ENCODE peak calls at places on chromosome 22, in five cellular contexts. J, Y, H, F and G are unnamed samples.

GRCh38 chr22:20508815-20509271 is 1.4 kb downstream of the MED15 start:
- DNase-seq in J (no peak), Y (no peak), H (peak), F (no peak), G (no peak)

GRCh38 chr22:49303061-49303735 is 524.5 kb downstream of the BRD1 start:
- DNase-seq in J (no peak), Y (no peak), H (no peak), F (no peak), G (no peak)

GRCh38 chr22:39956932-39957664 is 3.1 kb upstream of the TMA7B start:
- DNase-seq in J (no peak), Y (no peak), H (no peak), F (no peak), G (no peak)

GRCh38 chr22:27212617-27213177 is 555.3 kb downstream of the MIAT start:
- DNase-seq in J (no peak), Y (peak), H (peak), F (peak), G (peak)

GRCh38 chr22:32206774-32207758 is 2.2 kb upstream of the RFPL2 start:
- DNase-seq in J (no peak), Y (peak), H (peak), F (no peak), G (peak)

GRCh38 chr22:20459862-20460261 is 22.2 kb upstream of the SCARF2 start:
- DNase-seq in J (no peak), Y (no peak), H (no peak), F (no peak), G (no peak)

GRCh38 chr22:47757741-47758140 is 995.3 kb downstream of the TBC1D22A start:
- DNase-seq in J (no peak), Y (no peak), H (no peak), F (no peak), G (no peak)

GRCh38 chr22:24819941-24820461 is 14.0 kb downstream of the SGSM1 start:
- DNase-seq in J (no peak), Y (no peak), H (no peak), F (peak), G (peak)

GRCh38 chr22:39433476-39434242 is 23.2 kb upstream of the MGAT3 start:
- DNase-seq in J (no peak), Y (no peak), H (no peak), F (no peak), G (no peak)

GRCh38 chr22:46598737-46599424 is 21.3 kb upstream of the GRAMD4 start:
- DNase-seq in J (no peak), Y (no peak), H (peak), F (no peak), G (no peak)

GRCh38 chr22:39530692-39531331 is 1.7 kb downstream of the RPS19BP1 start:
- DNase-seq in J (no peak), Y (peak), H (peak), F (no peak), G (no peak)

GRCh38 chr22:22753526-22754267 is 109.3 kb downstream of the GGTLC2 start:
- DNase-seq in J (peak), Y (peak), H (peak), F (no peak), G (peak)

GRCh38 chr22:23898006-23898974 is 4.1 kb downstream of the MIF start:
- DNase-seq in J (no peak), Y (no peak), H (no peak), F (no peak), G (no peak)

GRCh38 chr22:21624880-21625791 is 4.7 kb downstream of the YDJC start:
- DNase-seq in J (no peak), Y (no peak), H (no peak), F (no peak), G (no peak)

GRCh38 chr22:25453058-25453457 is 111.4 kb upstream of the GRK3 start:
- DNase-seq in J (no peak), Y (no peak), H (no peak), F (no peak), G (no peak)

GRCh38 chr22:39625554-39626537 is 55.3 kb downstream of the CACNA1I start:
- DNase-seq in J (no peak), Y (no peak), H (no peak), F (no peak), G (no peak)

GRCh38 chr22:28479912-28480311 is 199.7 kb downstream of the TTC28 start:
- DNase-seq in J (no peak), Y (no peak), H (no peak), F (no peak), G (no peak)

GRCh38 chr22:26259510-26259909 is 90.2 kb downstream of the SEZ6L start:
- DNase-seq in J (peak), Y (peak), H (peak), F (no peak), G (peak)

GRCh38 chr22:31707519-31707918 is 42.4 kb downstream of the PRR14L start:
- DNase-seq in J (no peak), Y (no peak), H (no peak), F (no peak), G (no peak)

GRCh38 chr22:23704062-23704461 is 13.2 kb downstream of the RGL4 start:
- DNase-seq in J (no peak), Y (no peak), H (no peak), F (no peak), G (no peak)

GRCh38 chr22:20206709-20207215 is 55.9 kb upstream of the CCDC188 start:
- DNase-seq in J (no peak), Y (no peak), H (peak), F (no peak), G (peak)

GRCh38 chr22:50302041-50302541 is 5.4 kb downstream of the PLXNB2 start:
- DNase-seq in J (no peak), Y (no peak), H (no peak), F (no peak), G (no peak)

GRCh38 chr22:34283844-34284243 is 363.6 kb upstream of the LARGE1 start:
- DNase-seq in J (no peak), Y (no peak), H (no peak), F (no peak), G (no peak)

GRCh38 chr22:38652858-38653257 is 3.3 kb downstream of the FAM227A start:
- DNase-seq in J (no peak), Y (no peak), H (no peak), F (no peak), G (no peak)

GRCh38 chr22:50299724-50300619 is 7.5 kb downstream of the PLXNB2 start:
- DNase-seq in J (peak), Y (no peak), H (no peak), F (no peak), G (no peak)

GRCh38 chr22:50062509-50063135 is 4.5 kb upstream of the TTLL8 start:
- DNase-seq in J (no peak), Y (no peak), H (no peak), F (no peak), G (no peak)

GRCh38 chr22:33105501-33105911 is 47.3 kb upstream of the SYN3 start:
- DNase-seq in J (no peak), Y (peak), H (peak), F (no peak), G (no peak)

GRCh38 chr22:44419429-44419828 is 78.6 kb downstream of the RTL6 start:
- DNase-seq in J (no peak), Y (no peak), H (peak), F (no peak), G (no peak)

GRCh38 chr22:20781272-20781990 is 7.5 kb downstream of the SERPIND1 start:
- DNase-seq in J (no peak), Y (no peak), H (peak), F (no peak), G (no peak)

GRCh38 chr22:27996529-27996925 is 77.5 kb upstream of the PITPNB start:
- DNase-seq in J (no peak), Y (no peak), H (no peak), F (peak), G (no peak)

GRCh38 chr22:43135565-43135964 is 7.6 kb downstream of the MCAT start:
- DNase-seq in J (no peak), Y (no peak), H (no peak), F (no peak), G (no peak)

GRCh38 chr22:30033137-30033536 is 47.1 kb upstream of the HORMAD2 start:
- DNase-seq in J (no peak), Y (no peak), H (no peak), F (no peak), G (no peak)

GRCh38 chr22:29636751-29637150 is 33.3 kb downstream of the NF2 start:
- DNase-seq in J (no peak), Y (no peak), H (no peak), F (no peak), G (no peak)

GRCh38 chr22:36201630-36202312 is at the start of gene APOL4:
- DNase-seq in J (peak), Y (peak), H (peak), F (peak), G (no peak)